ENCODE peak calls at places on chromosomes 12 and 14, in eight cellular contexts. H is CD4-positive, CD25-positive, alpha-beta regulatory T cell; Z is endodermal cell; W is CD8-positive, alpha-beta T cell; U is tibial artery; S is IMR-90; F is prostate gland; P is ovary. O is an unnamed sample. For H3K4me1, the result is how much of the 10 kb centered on the place peaks cover.

GRCh38 chr14:51652168-51653095 is 722 bp downstream of the FRMD6 start:
- DNase-seq in P (peak), S (no peak), F (peak), Z (peak), U (peak), H (no peak), W (peak), O (peak)

GRCh38 chr14:49203676-49204075 is 382.5 kb downstream of the RPS29 start:
- DNase-seq in Z (no peak), F (no peak), U (no peak), W (no peak), S (no peak), P (no peak), H (no peak), O (no peak)

GRCh38 chr14:76782115-76782884 is 21.0 kb downstream of the VASH1 start:
- DNase-seq in P (no peak), Z (peak), H (no peak), S (no peak), U (no peak), F (no peak), W (no peak), O (peak)

GRCh38 chr12:97272471-97272870 is 190.1 kb upstream of the RMST start:
- DNase-seq in P (no peak), F (no peak), H (no peak), S (no peak), U (no peak), Z (no peak), W (no peak), O (no peak)

GRCh38 chr14:95993768-95994592 is 45.2 kb upstream of the C14orf132 start:
- DNase-seq in S (peak), F (peak), W (no peak), Z (peak), P (peak), U (no peak), H (peak), O (no peak)

GRCh38 chr12:3097186-3097804 is 20.1 kb downstream of the TSPAN9 start:
- DNase-seq in F (peak), W (no peak), P (peak), Z (no peak), H (no peak), U (peak), S (peak), O (peak)

GRCh38 chr12:6167327-6168280 is 32.6 kb upstream of the CD9 start:
- DNase-seq in S (peak), W (peak), Z (no peak), F (no peak), H (no peak), P (no peak), U (peak), O (peak)

GRCh38 chr12:101935769-101936741 is 58.7 kb downstream of the DRAM1 start:
- DNase-seq in H (peak), U (peak), W (no peak), P (peak), S (peak), F (no peak), Z (peak), O (peak)

GRCh38 chr12:108753969-108754368 is 22.7 kb upstream of the CORO1C start:
- DNase-seq in H (no peak), Z (no peak), W (no peak), F (no peak), U (no peak), P (no peak), S (no peak), O (no peak)

GRCh38 chr12:1620093-1620492 is 8.9 kb upstream of the WNT5B start:
- DNase-seq in P (no peak), W (no peak), F (no peak), Z (no peak), S (no peak), U (no peak), H (no peak), O (no peak)

GRCh38 chr12:65232490-65233077 is 45.9 kb upstream of the MSRB3 start:
- DNase-seq in U (no peak), Z (no peak), P (no peak), F (no peak), S (peak), W (no peak), H (peak), O (no peak)

GRCh38 chr12:124532331-124532750 is 35.1 kb downstream of the NCOR2 start:
- DNase-seq in F (no peak), U (no peak), S (no peak), P (no peak), H (no peak), W (no peak), Z (no peak), O (no peak)

GRCh38 chr14:83867871-83868270 is 1662.1 kb upstream of the FLRT2 start:
- DNase-seq in Z (no peak), H (no peak), S (peak), U (no peak), W (no peak), P (no peak), F (no peak), O (no peak)

GRCh38 chr12:5557906-5558305 is 126.0 kb downstream of the NTF3 start:
- DNase-seq in H (no peak), P (no peak), U (no peak), S (no peak), W (no peak), F (no peak), Z (peak), O (no peak)

GRCh38 chr14:89227490-89227834 is 189.6 kb downstream of the FOXN3 start:
- DNase-seq in U (no peak), Z (no peak), F (no peak), H (no peak), W (no peak), P (no peak), S (no peak), O (no peak)

GRCh38 chr14:31449971-31450610 is 7.2 kb downstream of the DTD2 start:
- DNase-seq in P (no peak), U (no peak), H (peak), F (no peak), Z (no peak), W (no peak), S (peak), O (no peak)

GRCh38 chr12:109994262-109995175 is 1.6 kb downstream of the GIT2 start:
- DNase-seq in U (no peak), S (no peak), Z (no peak), W (no peak), P (no peak), F (no peak), H (no peak), O (no peak)

GRCh38 chr12:89946518-89946917 is 237.9 kb upstream of the ATP2B1 start:
- DNase-seq in W (no peak), U (no peak), F (no peak), H (no peak), S (no peak), Z (no peak), P (no peak), O (no peak)

GRCh38 chr14:102396531-102396930 is 33.8 kb downstream of the TECPR2 start:
- DNase-seq in P (no peak), Z (no peak), U (no peak), F (no peak), S (no peak), W (no peak), H (no peak), O (no peak)

GRCh38 chr14:90760591-90761316 is 55.5 kb downstream of the TTC7B start:
- DNase-seq in U (no peak), W (no peak), S (peak), P (no peak), H (no peak), Z (peak), F (peak), O (no peak)

GRCh38 chr14:64705406-64706118 is 1.3 kb downstream of the PLEKHG3 start:
- DNase-seq in W (no peak), F (peak), Z (peak), S (no peak), P (peak), H (no peak), U (peak), O (no peak)

GRCh38 chr12:93085383-93086287 is 156.5 kb upstream of the EEA1 start:
- DNase-seq in P (no peak), S (no peak), W (no peak), H (no peak), Z (no peak), F (peak), U (no peak), O (no peak)

GRCh38 chr12:75446857-75447256 is 33.7 kb upstream of the GLIPR1 start:
- DNase-seq in P (no peak), U (no peak), S (peak), W (no peak), F (no peak), H (no peak), Z (no peak), O (no peak)

GRCh38 chr12:59372971-59373370 is 222.9 kb upstream of the SLC16A7 start:
- DNase-seq in Z (peak), W (no peak), U (no peak), F (no peak), H (no peak), P (no peak), S (peak), O (no peak)

GRCh38 chr14:100838493-100839440 is 12.8 kb downstream of the MEG3 start:
- DNase-seq in Z (peak), F (no peak), S (peak), W (no peak), U (no peak), H (no peak), P (no peak), O (peak)

GRCh38 chr14:100837812-100838170 is 11.9 kb downstream of the MEG3 start:
- DNase-seq in W (no peak), F (no peak), S (no peak), H (no peak), P (no peak), U (no peak), Z (no peak), O (peak)

GRCh38 chr14:100836053-100836805 is 10.3 kb downstream of the MEG3 start:
- DNase-seq in H (no peak), U (no peak), S (no peak), P (no peak), W (no peak), Z (no peak), F (no peak), O (no peak)

GRCh38 chr14:100835278-100836052 is 9.5 kb downstream of the MEG3 start:
- DNase-seq in W (no peak), U (no peak), P (no peak), F (no peak), Z (no peak), S (no peak), H (no peak), O (no peak)

GRCh38 chr14:100836961-100837811 is 11.3 kb downstream of the MEG3 start:
- DNase-seq in F (no peak), U (no peak), H (no peak), Z (no peak), W (no peak), S (no peak), P (no peak), O (peak)
- H3K4me1 ChIP-seq in F (under half), U (under half), H (under half), Z (under half), W (under half), S (under half), P (under half), O (under half)

GRCh38 chr14:105581551-105582341 is 55.4 kb downstream of the TMEM121 start:
- DNase-seq in S (no peak), U (no peak), Z (no peak), F (no peak), H (no peak), P (no peak), W (no peak), O (peak)

GRCh38 chr14:105577339-105577861 is 51.0 kb downstream of the TMEM121 start:
- DNase-seq in W (no peak), U (no peak), S (no peak), Z (peak), H (no peak), F (no peak), P (no peak), O (no peak)

GRCh38 chr14:105578070-105578469 is 51.7 kb downstream of the TMEM121 start:
- DNase-seq in P (no peak), U (no peak), H (no peak), F (no peak), S (no peak), W (no peak), Z (no peak), O (no peak)

GRCh38 chr14:105576525-105577088 is 50.2 kb downstream of the TMEM121 start:
- DNase-seq in P (no peak), Z (peak), U (no peak), F (no peak), H (no peak), S (no peak), W (no peak), O (no peak)
- H3K4me3 ChIP-seq in P (no peak), Z (peak), U (no peak), F (no peak), H (no peak), S (no peak), W (no peak), O (no peak)

DNA sequence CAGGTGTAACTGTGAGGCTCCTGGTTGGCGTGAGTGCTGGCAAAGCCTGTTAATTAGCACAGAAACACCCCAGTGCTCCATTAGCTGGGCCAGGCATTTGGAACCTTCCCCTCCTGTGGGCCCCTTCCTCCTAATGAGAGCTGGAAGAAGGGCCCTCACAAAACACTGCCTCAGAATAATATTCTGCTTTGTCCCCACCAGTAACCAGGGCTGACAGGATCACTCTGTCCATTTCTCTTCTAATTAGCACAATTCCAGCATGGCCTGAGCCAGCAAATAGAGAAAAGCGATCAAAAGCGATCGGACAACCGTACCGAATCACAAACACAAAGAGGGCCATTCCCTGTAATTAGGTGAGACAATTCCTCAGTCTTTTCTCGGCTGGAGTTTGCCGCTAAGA is 35.7 kb upstream of the VSX2 start:
- DNase-seq in F (no peak), S (no peak), H (no peak), W (no peak), P (no peak), U (no peak), Z (no peak), O (no peak)
- H3K4me1 ChIP-seq in F (under half), S (under half), H (under half), W (under half), P (under half), U (under half), Z (under half), O (under half)

GRCh38 chr12:46773537-46773936 is 52.3 kb downstream of the SLC38A4 start:
- DNase-seq in P (no peak), H (no peak), W (no peak), Z (no peak), U (no peak), F (no peak), S (no peak), O (no peak)

GRCh38 chr12:46775796-46776195 is 50.0 kb downstream of the SLC38A4 start:
- DNase-seq in P (no peak), S (no peak), Z (no peak), W (no peak), U (no peak), F (no peak), H (no peak), O (no peak)

GRCh38 chr12:46771268-46771837 is 54.4 kb downstream of the SLC38A4 start:
- DNase-seq in P (no peak), H (no peak), U (no peak), Z (peak), S (peak), W (no peak), F (no peak), O (no peak)

GRCh38 chr12:46777587-46777986 is 48.2 kb downstream of the SLC38A4 start:
- DNase-seq in U (no peak), Z (no peak), S (no peak), F (no peak), P (no peak), H (no peak), W (no peak), O (no peak)

GRCh38 chr12:46774011-46774633 is 51.7 kb downstream of the SLC38A4 start:
- DNase-seq in W (no peak), Z (no peak), F (no peak), U (no peak), H (no peak), P (no peak), S (peak), O (no peak)
- H3K4me3 ChIP-seq in W (no peak), Z (no peak), F (no peak), U (no peak), H (no peak), P (no peak), S (no peak), O (no peak)

GRCh38 chr12:69894800-69895199 is 69.8 kb downstream of the MYRFL start:
- DNase-seq in Z (peak), S (no peak), W (no peak), H (no peak), P (no peak), F (no peak), U (no peak), O (no peak)
- H3K4me1 ChIP-seq in Z (under half), S (under half), W (under half), H (under half), P (under half), F (under half), U (under half), O (under half)

O was measured in aorta.